ENCODE peak calls at places on chromosome X, in five cellular contexts. Q is lung, M is activated B cell treated with CpG ODN at 0.5 μM for 24 hours, E is mucosa of descending colon, C is coronary artery. V is an unnamed sample.

GRCh38 chrX:21153503-21153902 is 220.7 kb upstream of the CNKSR2 start:
- DNase-seq in Q (no peak), M (no peak), E (no peak), C (no peak), V (no peak)

GRCh38 chrX:47587091-47587891 is 5.1 kb downstream of the TIMP1 start:
- DNase-seq in Q (no peak), M (no peak), E (no peak), C (peak), V (no peak)

GRCh38 chrX:38458071-38458470 is 103.3 kb upstream of the TSPAN7 start:
- DNase-seq in Q (no peak), M (no peak), E (no peak), C (no peak), V (no peak)

GRCh38 chrX:87873988-87874500 is 356.4 kb downstream of the KLHL4 start:
- DNase-seq in Q (no peak), M (no peak), E (no peak), C (no peak), V (no peak)

GRCh38 chrX:153625271-153626024 is 21.6 kb upstream of the DUSP9 start:
- DNase-seq in Q (no peak), M (no peak), E (no peak), C (no peak), V (no peak)

GRCh38 chrX:47233333-47234113 is 714 bp downstream of the USP11 start:
- DNase-seq in Q (peak), M (peak), E (peak), C (peak), V (peak)

GRCh38 chrX:83508526-83509245 is 596 bp downstream of the POU3F4 start:
- DNase-seq in Q (no peak), M (no peak), E (no peak), C (no peak), V (no peak)

GRCh38 chrX:119636419-119636818 is 30.2 kb upstream of the NKRF start:
- DNase-seq in Q (no peak), M (no peak), E (no peak), C (no peak), V (no peak)

GRCh38 chrX:53723381-53723780 is 36.9 kb upstream of the HUWE1 start:
- DNase-seq in Q (no peak), M (no peak), E (no peak), C (no peak), V (no peak)

GRCh38 chrX:17500145-17500579 is 125.2 kb downstream of the NHS start:
- DNase-seq in Q (no peak), M (no peak), E (no peak), C (no peak), V (no peak)

GRCh38 chrX:47172549-47172948 is 21.1 kb upstream of the UBA1 start:
- DNase-seq in Q (no peak), M (no peak), E (no peak), C (no peak), V (no peak)

GRCh38 chrX:69538321-69538876 is 34.3 kb downstream of the NALF2 start:
- DNase-seq in Q (peak), M (peak), E (peak), C (no peak), V (no peak)

GRCh38 chrX:25275159-25275558 is 259.4 kb upstream of the ARX start:
- DNase-seq in Q (no peak), M (no peak), E (no peak), C (no peak), V (no peak)
- TF ChIP-seq CTCF in Q (no peak), M (no peak), E (no peak), C (no peak), V (no peak)

GRCh38 chrX:63258144-63258543 is 93.0 kb downstream of the SPIN4 start:
- DNase-seq in Q (no peak), M (no peak), E (no peak), C (no peak), V (no peak)
- TF ChIP-seq CTCF in Q (no peak), M (no peak), E (no peak), C (no peak), V (no peak)

GRCh38 chrX:49282647-49283011 is 13.0 kb downstream of the PPP1R3F start:
- DNase-seq in Q (no peak), M (no peak), E (no peak), C (no peak), V (no peak)
- TF ChIP-seq CTCF in Q (no peak), M (no peak), E (no peak), C (no peak), V (no peak)

GRCh38 chrX:51798701-51799100 is 55.5 kb downstream of the GSPT2 start:
- DNase-seq in Q (no peak), M (no peak), E (no peak), C (no peak), V (no peak)
- TF ChIP-seq CTCF in Q (no peak), M (no peak), E (no peak), C (no peak), V (no peak)

GRCh38 chrX:100719139-100719538 is 12.8 kb downstream of the SYTL4 start:
- DNase-seq in Q (no peak), M (no peak), E (no peak), C (no peak), V (no peak)
- TF ChIP-seq CTCF in Q (no peak), M (no peak), E (no peak), C (no peak), V (no peak)

GRCh38 chrX:19879742-19880378 is 7.5 kb downstream of the SH3KBP1 start:
- DNase-seq in Q (no peak), M (no peak), E (no peak), C (no peak), V (no peak)
- TF ChIP-seq CTCF in Q (no peak), M (no peak), E (no peak), C (no peak), V (no peak)

GRCh38 chrX:14697453-14697852 is 168.1 kb downstream of the GLRA2 start:
- DNase-seq in Q (no peak), M (no peak), E (peak), C (no peak), V (no peak)
- TF ChIP-seq CTCF in Q (no peak), M (no peak), E (no peak), C (no peak), V (no peak)

GRCh38 chrX:137428777-137429564 is 137.0 kb upstream of the ZIC3 start:
- DNase-seq in Q (no peak), M (no peak), E (no peak), C (no peak), V (no peak)

GRCh38 chrX:137430984-137431475 is 134.9 kb upstream of the ZIC3 start:
- DNase-seq in Q (no peak), M (no peak), E (no peak), C (no peak), V (no peak)

GRCh38 chrX:137430301-137430700 is 135.6 kb upstream of the ZIC3 start:
- DNase-seq in Q (no peak), M (no peak), E (no peak), C (no peak), V (no peak)

GRCh38 chrX:137431693-137432488 is 134.0 kb upstream of the ZIC3 start:
- DNase-seq in Q (no peak), M (no peak), E (no peak), C (no peak), V (no peak)

GRCh38 chrX:137432609-137433008 is 133.3 kb upstream of the ZIC3 start:
- DNase-seq in Q (no peak), M (no peak), E (no peak), C (no peak), V (no peak)
- TF ChIP-seq CTCF in Q (no peak), M (no peak), E (no peak), C (no peak), V (no peak)

GRCh38 chrX:50905334-50905733 is 5.2 kb upstream of the BMP15 start:
- DNase-seq in Q (no peak), M (no peak), E (no peak), C (no peak), V (no peak)
- TF ChIP-seq CTCF in Q (no peak), M (no peak), E (no peak), C (no peak), V (no peak)

V was measured in vagina.